ENCODE peak calls at places on chromosome 17, in five cellular contexts. S is fibroblast of lung, W is left colon, Q is NCI-H1417, M is endodermal cell. C is an unnamed sample.

GRCh38 chr17:28532063-28532960 is 20.1 kb downstream of the UNC119 start:
- DNase-seq in W (no peak), M (no peak), Q (no peak), S (no peak), C (no peak)

GRCh38 chr17:46002311-46002972 is 3.4 kb downstream of the STH start:
- DNase-seq in W (peak), S (peak), Q (peak), M (peak), C (peak)

GRCh38 chr17:38959508-38959907 is 7.7 kb downstream of the FBXO47 start:
- DNase-seq in M (no peak), S (no peak), Q (no peak), W (no peak), C (no peak)

GRCh38 chr17:4544656-4545216 is 10.4 kb downstream of the MYBBP1A start:
- DNase-seq in S (no peak), W (no peak), Q (no peak), M (no peak), C (no peak)

GRCh38 chr17:72126575-72127486 is 6.0 kb downstream of the SOX9 start:
- DNase-seq in Q (peak), W (peak), M (no peak), S (peak), C (peak)

GRCh38 chr17:79242873-79243602 is 168.4 kb downstream of the ENGASE start:
- DNase-seq in Q (peak), W (no peak), S (no peak), M (no peak), C (no peak)

GRCh38 chr17:72580321-72581127 is 459.7 kb downstream of the SOX9 start:
- DNase-seq in W (peak), M (peak), Q (peak), S (no peak), C (peak)

GRCh38 chr17:31596382-31597323 is 205.2 kb downstream of the RAB11FIP4 start:
- DNase-seq in W (peak), S (peak), Q (no peak), M (peak), C (no peak)

GRCh38 chr17:41695134-41695661 is 6.5 kb downstream of the EIF1 start:
- DNase-seq in S (no peak), W (no peak), Q (no peak), M (peak), C (no peak)

GRCh38 chr17:252456-252855 is 71.0 kb upstream of the DOC2B start:
- DNase-seq in M (no peak), Q (no peak), W (no peak), S (no peak), C (peak)

GRCh38 chr17:652310-652709 is 62.3 kb downstream of the VPS53 start:
- DNase-seq in M (no peak), Q (no peak), W (peak), S (no peak), C (no peak)

GRCh38 chr17:77473615-77474226 is 333.0 kb downstream of the SEC14L1 start:
- DNase-seq in W (no peak), Q (no peak), S (no peak), M (no peak), C (no peak)

GRCh38 chr17:73455050-73455687 is 143.4 kb upstream of the CDC42EP4 start:
- DNase-seq in M (no peak), S (no peak), W (no peak), Q (peak), C (peak)

GRCh38 chr17:3381957-3382356 is 4.2 kb downstream of the OR3A2 start:
- DNase-seq in M (no peak), S (no peak), W (no peak), Q (no peak), C (no peak)

GRCh38 chr17:66627985-66628384 is 206.9 kb upstream of the CACNG5 start:
- DNase-seq in W (no peak), M (no peak), Q (no peak), S (no peak), C (no peak)

GRCh38 chr17:13638855-13639458 is 37.2 kb upstream of the HS3ST3A1 start:
- DNase-seq in W (no peak), M (peak), S (peak), Q (no peak), C (no peak)

GRCh38 chr17:48522990-48523389 is 7.8 kb downstream of the HOXB1 start:
- DNase-seq in Q (no peak), S (peak), M (no peak), W (no peak), C (no peak)

C was measured in stomach.